ENCODE peak calls at places on chromosomes 5 and 9, in five cellular contexts. T, J, L, W and K are unnamed samples.
A peak's percentile ranks its signal among the peaks of the same experiment; 100 is the strongest.

GRCh38 chr9:105044458-105044857 is 116.5 kb upstream of the ABCA1 start:
- DNase-seq in T (no peak), L (no peak), J (no peak), W (no peak), K (no peak)

GRCh38 chr9:69605406-69605805 is 66.8 kb downstream of the APBA1 start:
- DNase-seq in J (no peak), T (no peak), W (no peak), L (no peak), K (no peak)

GRCh38 chr9:15276328-15276969 is 30.6 kb downstream of the TTC39B start:
- DNase-seq in W (no peak), T (no peak), L (no peak), J (no peak), K (no peak)

GRCh38 chr5:82151217-82151616 is 126.9 kb downstream of the RPS23 start:
- DNase-seq in J (no peak), W (no peak), L (no peak), T (no peak), K (no peak)

GRCh38 chr9:16458696-16459420 is 411.6 kb downstream of the BNC2 start:
- DNase-seq in T (no peak), W (no peak), J (no peak), L (no peak), K (no peak)

GRCh38 chr5:170503970-170504525 is at the start of gene KCNIP1:
- DNase-seq in J (no peak), L (no peak), W (no peak), T (no peak), K (no peak)

GRCh38 chr9:4196376-4196775 is 103.5 kb downstream of the GLIS3 start:
- DNase-seq in L (no peak), J (no peak), W (no peak), T (no peak), K (no peak)

GRCh38 chr9:127204771-127205470 is 59.7 kb upstream of the GARNL3 start:
- DNase-seq in L (no peak), T (no peak), W (no peak), J (no peak), K (no peak)

GRCh38 chr9:89359018-89359417 is 40.7 kb downstream of the SECISBP2 start:
- DNase-seq in T (peak; percentile 48), L (no peak), W (no peak), J (no peak), K (no peak)

GRCh38 chr5:94326579-94326978 is 291.8 kb downstream of the KIAA0825 start:
- DNase-seq in J (no peak), T (no peak), W (no peak), L (no peak), K (no peak)

DNA sequence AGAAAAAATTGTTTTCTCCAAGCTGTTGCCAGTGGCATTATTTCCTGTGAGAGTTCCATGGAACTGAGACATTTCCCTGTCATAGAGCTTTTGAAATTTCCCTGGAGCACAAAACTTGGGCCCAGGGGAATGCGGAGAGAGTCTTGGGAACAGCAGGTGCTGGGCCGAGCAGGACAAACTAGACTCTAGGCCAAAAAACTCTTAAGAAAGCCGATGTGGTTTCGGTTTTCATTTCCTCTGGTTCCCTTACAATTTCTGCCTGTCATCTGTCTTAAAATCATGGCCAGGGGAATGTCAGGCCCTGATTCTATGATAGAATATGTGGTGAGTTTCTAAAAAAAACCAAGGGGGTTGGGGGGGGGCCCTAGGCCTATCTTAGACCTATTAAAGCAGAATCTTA is 4.6 kb downstream of the SLC35A4 start:
- DNase-seq in J (no peak), T (no peak), W (no peak), L (no peak), K (no peak)
- H3K4me3 ChIP-seq in J (no peak overlapping the region), T (no peak overlapping the region), W (no peak overlapping the region), L (no peak overlapping the region), K (no peak overlapping the region)

GRCh38 chr9:83538890-83539238 is 663 bp upstream of the FRMD3 start:
- DNase-seq in L (no peak), T (no peak), W (no peak), J (no peak), K (no peak)

GRCh38 chr9:83538172-83538889 is at the start of gene FRMD3:
- DNase-seq in W (peak; percentile 68), L (peak; percentile 3), T (peak; percentile 86), J (peak; percentile 57), K (peak; percentile 11)

GRCh38 chr9:83535736-83536135 is 2.5 kb downstream of the FRMD3 start:
- DNase-seq in J (no peak), T (no peak), W (no peak), L (no peak), K (no peak)

GRCh38 chr9:83537331-83538171 is 650 bp downstream of the FRMD3 start:
- DNase-seq in T (no peak), L (no peak), J (no peak), W (no peak), K (no peak)

GRCh38 chr9:83536332-83536731 is 1.9 kb downstream of the FRMD3 start:
- DNase-seq in W (no peak), T (no peak), J (no peak), L (no peak), K (no peak)
- H3K4me3 ChIP-seq in W (no peak overlapping the region), T (no peak overlapping the region), J (no peak overlapping the region), L (no peak overlapping the region), K (no peak overlapping the region)

GRCh38 chr5:125177340-125177739 is 430.9 kb upstream of the ZNF608 start:
- DNase-seq in J (no peak), W (no peak), T (no peak), L (no peak), K (no peak)

GRCh38 chr5:125181955-125182354 is 435.5 kb upstream of the ZNF608 start:
- DNase-seq in T (no peak), W (no peak), J (no peak), L (no peak), K (no peak)

GRCh38 chr5:125181159-125181558 is 434.7 kb upstream of the ZNF608 start:
- DNase-seq in J (no peak), T (no peak), W (no peak), L (no peak), K (no peak)

GRCh38 chr5:125179617-125180016 is 433.2 kb upstream of the ZNF608 start:
- DNase-seq in T (no peak), W (no peak), L (no peak), J (no peak), K (no peak)

DNA sequence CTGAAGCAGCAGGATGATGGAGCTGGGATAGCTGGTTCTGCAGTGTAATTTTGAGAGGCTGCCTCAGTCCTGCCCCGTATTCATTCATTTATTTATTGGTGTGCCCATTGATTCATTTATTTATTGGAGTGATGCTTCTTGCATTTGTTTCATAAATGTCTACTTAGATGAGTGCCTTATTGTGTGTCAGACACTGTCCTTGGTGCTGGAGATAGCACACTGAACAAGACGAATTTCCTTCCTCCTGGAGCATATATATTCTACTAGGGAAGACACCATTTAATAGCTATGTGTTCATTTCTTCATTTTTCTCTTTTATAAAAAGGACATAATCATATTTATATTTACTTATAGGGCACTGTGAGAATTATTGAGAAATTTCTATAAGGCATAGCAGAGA is 433.8 kb upstream of the ZNF608 start:
- DNase-seq in J (no peak), T (no peak), L (no peak), W (no peak), K (no peak)
- H3K4me3 ChIP-seq in J (no peak overlapping the region), T (no peak overlapping the region), L (no peak overlapping the region), W (no peak overlapping the region), K (no peak overlapping the region)

GRCh38 chr9:125538092-125538473 is 168.9 kb downstream of the MAPKAP1 start:
- DNase-seq in L (peak; percentile 62), T (no peak), W (no peak), J (no peak), K (no peak)
- H3K4me3 ChIP-seq in L (no peak overlapping the region), T (no peak overlapping the region), W (no peak overlapping the region), J (no peak overlapping the region), K (no peak overlapping the region)

DNA sequence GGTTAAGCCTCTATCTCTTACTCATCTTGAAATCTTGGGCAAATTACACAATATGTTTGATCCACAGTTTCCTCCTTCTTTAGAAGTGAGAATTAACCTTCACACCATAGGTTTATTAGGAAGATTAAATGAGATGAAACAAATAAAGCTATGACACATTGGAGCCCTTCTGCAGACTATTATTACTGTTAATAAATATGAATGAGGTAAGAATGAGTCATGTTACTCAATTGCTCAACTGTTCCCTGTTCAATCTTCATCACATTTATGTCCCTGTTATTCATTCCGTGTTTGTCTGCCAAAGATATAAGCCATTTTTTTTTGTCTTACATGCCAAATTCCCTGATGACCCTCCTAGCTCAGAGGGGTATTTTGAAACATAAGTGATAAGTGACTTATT is 52.1 kb upstream of the PAPPA start:
- DNase-seq in J (no peak), W (no peak), T (no peak), L (no peak), K (peak; percentile 66)
- H3K4me3 ChIP-seq in J (no peak overlapping the region), W (no peak overlapping the region), T (no peak overlapping the region), L (no peak overlapping the region), K (no peak overlapping the region)

DNA sequence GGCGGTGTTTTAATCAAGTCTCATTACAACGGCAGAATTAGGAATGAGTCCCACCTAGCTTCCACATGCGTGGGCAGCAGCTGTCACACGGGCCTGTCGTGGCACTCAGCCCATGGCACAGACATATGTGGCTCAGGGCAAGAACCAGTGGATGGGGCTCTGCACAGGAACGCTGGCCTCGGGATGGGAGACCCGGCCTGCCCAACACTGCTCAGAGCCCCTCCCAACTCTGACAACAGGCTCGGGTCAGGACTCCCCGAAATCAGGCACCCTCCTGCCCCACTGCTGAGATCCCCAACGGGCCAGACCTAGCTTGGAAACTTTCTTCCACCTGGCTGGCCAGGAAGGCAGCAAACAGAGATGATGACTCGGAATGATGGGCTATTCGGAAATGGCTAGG is 4.9 kb upstream of the SURF6 start:
- DNase-seq in J (no peak), W (no peak), T (no peak), L (no peak), K (no peak)
- H3K4me3 ChIP-seq in J (no peak overlapping the region), W (no peak overlapping the region), T (no peak overlapping the region), L (no peak overlapping the region), K (no peak overlapping the region)